ENCODE peak calls at places on chromosomes 7 and 10, in eight cellular contexts. H, V, P, T, C, Z, K and A are unnamed samples.

GRCh38 chr7:157401567-157402387 is 65.0 kb downstream of the DNAJB6 start:
- DNase-seq in H (no peak), P (no peak), K (no peak), V (no peak), C (no peak), T (no peak), Z (peak; percentile 37), A (no peak)

GRCh38 chr10:132688580-132689420 is 97.1 kb downstream of the NKX6-2 start:
- DNase-seq in C (peak; percentile 3), P (no peak), V (no peak), H (no peak), T (no peak), K (no peak), Z (no peak), A (no peak)

GRCh38 chr10:35783305-35783838 is 141.3 kb upstream of the FZD8 start:
- DNase-seq in P (peak; percentile 62), Z (no peak), K (peak; percentile 6), V (no peak), C (no peak), H (no peak), T (peak; percentile 31), A (peak; percentile 9)

GRCh38 chr10:1208376-1209311 is 152.5 kb downstream of the WDR37 start:
- DNase-seq in H (no peak), Z (no peak), P (no peak), C (no peak), K (no peak), T (no peak), V (no peak), A (no peak)

GRCh38 chr7:121385800-121386179 is 10.3 kb downstream of the FAM3C start:
- DNase-seq in H (no peak), P (no peak), V (no peak), T (peak; percentile 15), K (peak; percentile 34), Z (no peak), C (no peak), A (no peak)

GRCh38 chr10:31581741-31582323 is 262.8 kb downstream of the ZEB1 start:
- DNase-seq in V (no peak), P (no peak), Z (peak; percentile 38), K (no peak), T (no peak), H (no peak), C (no peak), A (no peak)

GRCh38 chr10:58412502-58412961 is 27.3 kb downstream of the TFAM start:
- DNase-seq in V (peak; percentile 96), K (peak; percentile 31), C (no peak), H (no peak), T (peak; percentile 63), Z (no peak), P (peak; percentile 94), A (peak; percentile 83)

GRCh38 chr10:128498746-128499145 is 372.5 kb upstream of the MKI67 start:
- DNase-seq in V (no peak), K (no peak), Z (no peak), P (no peak), T (no peak), H (no peak), C (no peak), A (no peak)

GRCh38 chr7:48427671-48428070 is 256.4 kb downstream of the ABCA13 start:
- DNase-seq in C (no peak), V (peak; percentile 32), Z (no peak), P (peak; percentile 18), H (no peak), T (no peak), K (no peak), A (peak; percentile 15)

GRCh38 chr10:58023341-58024073 is 244.2 kb downstream of the IPMK start:
- DNase-seq in Z (no peak), V (peak; percentile 92), C (no peak), H (no peak), T (peak; percentile 90), P (peak; percentile 94), K (peak; percentile 87), A (peak; percentile 83)

GRCh38 chr10:133457100-133457841 is 3.5 kb downstream of the SCART1 start:
- DNase-seq in V (no peak), P (no peak), H (peak; percentile 12), K (no peak), C (no peak), Z (no peak), T (no peak), A (no peak)

GRCh38 chr10:49117366-49117905 is 2.1 kb upstream of the VSTM4 start:
- DNase-seq in V (no peak), H (no peak), Z (no peak), C (no peak), K (no peak), P (no peak), T (no peak), A (no peak)

GRCh38 chr10:98041352-98042043 is 11.1 kb upstream of the CRTAC1 start:
- DNase-seq in V (peak; percentile 51), P (peak; percentile 25), C (peak; percentile 44), K (peak; percentile 66), T (peak; percentile 39), Z (peak; percentile 72), H (no peak), A (peak; percentile 50)

GRCh38 chr10:124461642-124462347 is at the start of gene LHPP:
- DNase-seq in Z (peak; percentile 98), H (peak; percentile 71), C (peak; percentile 86), V (peak; percentile 75), T (peak; percentile 66), K (peak; percentile 73), P (peak; percentile 72), A (peak; percentile 75)

GRCh38 chr10:111360260-111360925 is 283.6 kb downstream of the ADRA2A start:
- DNase-seq in V (no peak), P (no peak), T (no peak), C (peak; percentile 14), Z (peak; percentile 45), K (peak; percentile 0), H (peak; percentile 24), A (peak; percentile 62)

GRCh38 chr7:157097056-157097329 is 41.7 kb upstream of the UBE3C start:
- DNase-seq in Z (no peak), C (no peak), P (no peak), V (no peak), T (no peak), K (no peak), H (no peak), A (no peak)

GRCh38 chr10:20299037-20299557 is 482.9 kb downstream of the PLXDC2 start:
- DNase-seq in Z (no peak), P (peak; percentile 71), H (no peak), C (no peak), T (peak; percentile 1), K (no peak), V (no peak), A (no peak)

GRCh38 chr7:36651404-36651803 is 72.9 kb downstream of the AOAH start:
- DNase-seq in Z (no peak), K (peak; percentile 77), V (peak; percentile 69), P (peak; percentile 73), C (no peak), H (no peak), T (peak; percentile 84), A (peak; percentile 73)

GRCh38 chr10:132891994-132892393 is 50.4 kb downstream of the CFAP46 start:
- DNase-seq in P (peak; percentile 25), Z (no peak), H (no peak), K (peak; percentile 46), T (peak; percentile 60), C (no peak), V (no peak), A (peak; percentile 48)

GRCh38 chr10:63261496-63261895 is 128.4 kb downstream of the NRBF2 start:
- DNase-seq in Z (no peak), V (no peak), H (no peak), K (no peak), C (no peak), P (peak; percentile 35), T (peak; percentile 41), A (no peak)

GRCh38 chr10:102509387-102509786 is 5.6 kb downstream of the SUFU start:
- DNase-seq in K (peak; percentile 72), Z (no peak), C (no peak), V (peak; percentile 33), P (peak; percentile 54), H (no peak), T (peak; percentile 80), A (peak; percentile 64)

GRCh38 chr10:63553031-63553430 is 31.8 kb downstream of the REEP3 start:
- DNase-seq in P (peak; percentile 90), T (peak; percentile 74), C (no peak), Z (no peak), H (no peak), K (peak; percentile 72), V (peak; percentile 81), A (peak; percentile 94)

GRCh38 chr10:110212119-110213006 is 5.0 kb downstream of the MXI1 start:
- DNase-seq in T (no peak), V (no peak), H (no peak), K (no peak), P (no peak), C (no peak), Z (no peak), A (no peak)

DNA sequence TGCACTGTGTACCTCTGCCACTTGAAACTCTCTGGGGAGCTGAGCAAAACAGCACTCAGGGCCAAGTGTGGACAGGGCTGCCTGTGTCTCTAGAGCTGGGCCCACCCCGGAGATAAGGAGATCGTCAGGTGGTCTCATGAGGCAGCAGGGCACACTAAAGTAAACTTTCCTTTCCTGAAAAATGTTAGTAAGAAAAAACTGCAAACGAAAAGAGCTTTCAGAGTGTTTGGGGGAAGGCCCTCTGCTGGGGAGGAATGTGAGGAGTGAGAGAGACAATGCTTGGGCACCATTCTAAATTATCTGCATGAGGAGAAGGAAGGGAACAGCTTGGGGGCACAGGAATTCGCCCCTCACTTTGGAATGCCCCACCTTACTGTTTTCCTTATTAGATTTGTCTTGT is 127.7 kb downstream of the ATXN7L1 start:
- DNase-seq in T (no peak), H (no peak), V (no peak), Z (no peak), K (no peak), P (no peak), C (no peak), A (no peak)
- TF ChIP-seq CTCF in T (no peak), H (no peak), V (no peak), Z (no peak), K (no peak), P (no peak), C (no peak), A (no peak)

GRCh38 chr7:128270799-128271411 is 29.8 kb downstream of the LEP start:
- DNase-seq in C (peak; percentile 27), H (no peak), K (no peak), P (no peak), Z (no peak), T (no peak), V (no peak), A (no peak)
- H3K4me3 ChIP-seq in C (peak overlapping the region; percentile 58), H (peak overlapping the region; percentile 44), K (no peak overlapping the region), P (no peak overlapping the region), Z (no peak overlapping the region), T (no peak overlapping the region), V (no peak overlapping the region), A (no peak overlapping the region)

GRCh38 chr10:24952146-24952700 is at the start of gene PRTFDC1:
- DNase-seq in V (no peak), P (peak; percentile 38), T (no peak), H (peak; percentile 23), C (peak; percentile 56), Z (no peak), K (no peak), A (no peak)
- TF ChIP-seq CTCF in V (peak; percentile 33), P (peak; percentile 31), T (no peak), H (no peak), C (no peak), Z (no peak), K (peak; percentile 15), A (peak; percentile 13)

GRCh38 chr7:77823787-77824186 is 25.2 kb downstream of the PHTF2 start:
- DNase-seq in C (no peak), Z (no peak), V (no peak), K (no peak), H (no peak), P (peak; percentile 36), T (no peak), A (no peak)
- H3K4me3 ChIP-seq in C (no peak overlapping the region), Z (no peak overlapping the region), V (no peak overlapping the region), K (no peak overlapping the region), H (no peak overlapping the region), P (no peak overlapping the region), T (no peak overlapping the region), A (no peak overlapping the region)